ENCODE peak calls at places on chromosomes 1 and 21, in four cellular contexts. K, D, A and Q are unnamed samples.

GRCh38 chr1:22190251-22190650 is 47.4 kb upstream of the WNT4 start:
- DNase-seq in D (no peak), A (no peak), K (no peak), Q (no peak)

GRCh38 chr1:228283043-228283371 is 75.2 kb downstream of the OBSCN start:
- DNase-seq in K (no peak), D (no peak), A (no peak), Q (peak)

GRCh38 chr1:2001773-2002411 is 1.7 kb downstream of the CFAP74 start:
- DNase-seq in D (no peak), K (no peak), A (peak), Q (no peak)

GRCh38 chr1:205317311-205317917 is 4.1 kb downstream of the NUAK2 start:
- DNase-seq in D (no peak), A (peak), K (no peak), Q (no peak)

GRCh38 chr1:15206418-15207030 is 40.5 kb upstream of the FHAD1 start:
- DNase-seq in D (no peak), A (no peak), K (peak), Q (peak)

GRCh38 chr1:234409328-234409727 is 36.1 kb downstream of the COA6 start:
- DNase-seq in A (no peak), K (no peak), D (no peak), Q (no peak)

GRCh38 chr1:67935560-67935959 is 102.3 kb upstream of the GNG12 start:
- DNase-seq in K (no peak), A (no peak), D (no peak), Q (no peak)

GRCh38 chr1:113657556-113658063 is 101.7 kb downstream of the PHTF1 start:
- DNase-seq in D (no peak), K (no peak), A (no peak), Q (no peak)

GRCh38 chr1:19651141-19651737 is 7.1 kb downstream of the NBL1 start:
- DNase-seq in K (peak), D (peak), A (peak), Q (peak)

GRCh38 chr1:51750729-51751128 is 127.8 kb downstream of the NRDC start:
- DNase-seq in K (no peak), A (no peak), D (peak), Q (no peak)

GRCh38 chr1:245234217-245235120 is 79.7 kb downstream of the KIF26B start:
- DNase-seq in K (peak), A (no peak), D (no peak), Q (peak)

GRCh38 chr1:21956720-21957552 is 19.8 kb upstream of the HSPG2 start:
- DNase-seq in D (peak), K (no peak), A (peak), Q (peak)

GRCh38 chr21:17476006-17476405 is 36.8 kb upstream of the CXADR start:
- DNase-seq in D (no peak), A (no peak), K (no peak), Q (no peak)

GRCh38 chr1:245807306-245807705 is 652.5 kb downstream of the KIF26B start:
- DNase-seq in D (peak), K (no peak), A (no peak), Q (no peak)

GRCh38 chr21:42593007-42593814 is 60.2 kb upstream of the PDE9A start:
- DNase-seq in D (peak), A (peak), K (peak), Q (peak)

GRCh38 chr1:51048670-51049069 is 53.4 kb upstream of the C1orf185 start:
- DNase-seq in A (no peak), D (no peak), K (no peak), Q (no peak)

GRCh38 chr1:220920967-220921366 is 41.7 kb downstream of the HLX start:
- DNase-seq in A (no peak), K (no peak), D (no peak), Q (no peak)

GRCh38 chr21:21052672-21053071 is 54.5 kb downstream of the NCAM2 start:
- DNase-seq in D (no peak), A (no peak), K (no peak), Q (no peak)

GRCh38 chr1:203636306-203636705 is 9.7 kb downstream of the ATP2B4 start:
- DNase-seq in K (no peak), D (peak), A (no peak), Q (no peak)

GRCh38 chr1:86155807-86156561 is 588 bp downstream of the COL24A1 start:
- DNase-seq in A (peak), D (peak), K (peak), Q (peak)

GRCh38 chr1:212979340-212980122 is 29.2 kb downstream of the VASH2 start:
- DNase-seq in D (no peak), K (no peak), A (no peak), Q (no peak)

GRCh38 chr1:43329995-43330751 is 7.4 kb upstream of the MPL start:
- DNase-seq in A (peak), D (peak), K (no peak), Q (peak)

DNA sequence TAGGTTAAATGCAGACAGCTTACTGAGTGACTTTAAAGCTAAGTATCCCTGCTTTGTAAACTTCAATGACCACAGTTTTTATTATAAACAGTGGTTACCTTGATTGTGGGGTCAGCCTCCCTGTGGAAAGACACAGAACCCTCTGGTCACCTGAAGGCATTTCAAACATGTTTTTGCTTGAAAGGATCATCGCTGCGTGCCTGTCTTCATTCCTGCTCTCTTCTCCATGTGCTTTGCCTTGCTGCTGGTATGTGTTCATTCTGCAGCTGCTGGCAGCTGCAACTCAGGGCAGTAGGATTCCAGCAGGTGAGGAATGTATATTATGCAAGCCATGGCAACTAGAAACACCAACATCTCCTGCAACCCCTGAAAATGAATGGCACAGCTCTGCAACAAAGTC is 81.0 kb upstream of the VAV3 start:
- DNase-seq in A (peak), K (no peak), D (no peak), Q (no peak)
- TF ChIP-seq EZH2phosphoT487 in A (no peak), K (no peak), D (no peak), Q (no peak)

GRCh38 chr1:46673749-46674182 is 2.1 kb downstream of the TEX38 start:
- DNase-seq in D (peak), K (no peak), A (peak), Q (no peak)
- TF ChIP-seq EZH2phosphoT487 in D (no peak), K (no peak), A (no peak), Q (no peak)

GRCh38 chr21:45586289-45586858 is 44.1 kb upstream of the SLC19A1 start:
- DNase-seq in A (no peak), K (no peak), D (no peak), Q (no peak)
- TF ChIP-seq EZH2phosphoT487 in A (no peak), K (no peak), D (no peak), Q (no peak)

GRCh38 chr1:27257155-27257554 is 22.7 kb downstream of the WDTC1 start:
- DNase-seq in K (no peak), D (peak), A (no peak), Q (no peak)
- TF ChIP-seq EZH2phosphoT487 in K (no peak), D (no peak), A (no peak), Q (no peak)